ENCODE peak calls at places on chromosomes 6 and 20, in nine cellular contexts. V is suprapubic skin, D is IMR-90, S is adrenal gland, O is uterus, U is testis, G is stomach, B is breast epithelium, Y is spleen. J is an unnamed sample. For H3K36me3, the result is how much of the 10 kb centered on the place peaks cover.

GRCh38 chr6:31352497-31353368 is 4.2 kb downstream of the HLA-B start:
- DNase-seq in V (no peak), D (no peak), S (no peak), O (no peak), U (no peak), G (no peak), B (no peak), Y (no peak), J (no peak)

GRCh38 chr20:21501184-21501583 is 12.7 kb downstream of the NKX2-2 start:
- DNase-seq in V (no peak), D (no peak), S (no peak), O (no peak), U (no peak), G (no peak), B (no peak), Y (no peak), J (no peak)

GRCh38 chr6:14722001-14722567 is 523.8 kb upstream of the JARID2 start:
- DNase-seq in V (no peak), D (no peak), S (no peak), O (no peak), U (no peak), G (no peak), B (no peak), Y (no peak), J (no peak)

GRCh38 chr20:60403105-60403741 is 445.0 kb downstream of the CDH26 start:
- DNase-seq in V (no peak), D (no peak), S (no peak), O (no peak), U (no peak), G (no peak), B (no peak), Y (no peak), J (no peak)

GRCh38 chr6:126267621-126268020 is 72.3 kb upstream of the CENPW start:
- DNase-seq in V (no peak), D (no peak), S (no peak), O (peak), U (no peak), G (no peak), B (no peak), Y (no peak), J (no peak)

GRCh38 chr6:136085370-136086115 is 164.6 kb downstream of the MTFR2 start:
- DNase-seq in V (no peak), D (peak), S (no peak), O (no peak), U (no peak), G (no peak), B (no peak), Y (no peak), J (no peak)

GRCh38 chr6:45420083-45420908 is 42.6 kb upstream of the SUPT3H start:
- DNase-seq in V (no peak), D (peak), S (no peak), O (no peak), U (no peak), G (no peak), B (no peak), Y (peak), J (peak)

GRCh38 chr6:73285674-73286283 is 22.8 kb upstream of the KHDC1 start:
- DNase-seq in V (no peak), D (peak), S (no peak), O (no peak), U (no peak), G (no peak), B (no peak), Y (no peak), J (no peak)

GRCh38 chr6:140434761-140435160 is 1060.3 kb upstream of the CITED2 start:
- DNase-seq in V (no peak), D (peak), S (no peak), O (no peak), U (no peak), G (no peak), B (no peak), Y (no peak), J (no peak)

GRCh38 chr6:32886674-32887383 is 32.8 kb downstream of the PSMB9 start:
- DNase-seq in V (no peak), D (peak), S (peak), O (peak), U (peak), G (no peak), B (no peak), Y (no peak), J (no peak)

DNA sequence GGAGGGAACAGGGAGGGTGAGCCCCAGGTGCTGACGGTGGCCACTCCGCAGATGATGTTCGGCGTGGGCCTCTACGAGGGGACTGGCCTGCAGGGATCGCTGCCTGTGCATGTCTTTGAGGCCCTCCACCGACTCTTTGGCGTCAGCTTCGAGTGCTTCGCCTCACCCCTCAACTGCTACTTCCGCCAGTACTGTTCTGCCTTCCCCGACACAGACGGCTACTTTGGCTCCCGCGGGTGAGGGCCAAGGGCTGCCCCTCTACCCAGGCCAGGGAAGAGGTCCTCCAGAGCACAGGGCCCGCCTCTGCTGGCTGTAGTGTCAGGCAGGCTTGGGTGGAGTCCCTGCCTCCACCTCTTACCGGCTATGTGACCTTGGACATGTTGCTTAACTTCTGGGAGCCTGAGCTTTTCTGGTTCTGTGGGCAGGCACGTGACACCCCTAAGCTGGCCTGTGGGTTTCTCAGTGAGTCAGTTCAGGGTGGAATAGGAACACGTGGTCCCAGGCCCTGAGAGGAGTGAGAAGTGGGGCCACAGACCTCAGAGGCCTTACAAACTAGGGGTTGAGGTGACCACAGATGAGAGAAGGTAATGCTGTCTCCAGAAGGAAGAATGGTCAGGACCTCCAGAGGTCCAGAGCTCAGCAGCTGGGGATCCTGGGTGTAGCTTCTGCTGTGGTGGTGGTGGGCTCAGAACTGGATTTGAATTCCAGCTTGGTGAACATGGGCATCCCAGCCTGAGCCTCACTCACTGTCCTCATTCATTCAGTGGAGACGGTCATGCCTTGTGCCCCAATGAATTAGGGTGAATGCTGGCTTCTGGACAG is 11.9 kb downstream of the PCIF1 start:
- DNase-seq in V (peak), D (no peak), S (peak), O (no peak), U (peak), G (peak), B (no peak), Y (peak), J (peak)
- TF ChIP-seq POLR2A in V (no peak), D (no peak), S (peak), O (no peak), U (no peak), G (no peak), B (no peak), Y (no peak), J (no peak)

GRCh38 chr6:36459483-36459882 is 16.7 kb downstream of the KCTD20 start:
- DNase-seq in V (no peak), D (no peak), S (no peak), O (no peak), U (no peak), G (no peak), B (no peak), Y (no peak), J (no peak)
- H3K36me3 ChIP-seq in V (under half), D (under half), S (under half), O (under half), U (under half), G (under half), B (under half), Y (under half), J (under half)

GRCh38 chr20:35542990-35543389 is 1.1 kb downstream of the ERGIC3 start:
- DNase-seq in V (no peak), D (no peak), S (no peak), O (no peak), U (no peak), G (no peak), B (no peak), Y (no peak), J (no peak)

GRCh38 chr20:35541118-35541782 is 628 bp upstream of the ERGIC3 start:
- DNase-seq in V (no peak), D (no peak), S (no peak), O (no peak), U (no peak), G (no peak), B (no peak), Y (no peak), J (no peak)

GRCh38 chr20:35539756-35540212 is 2.1 kb upstream of the ERGIC3 start:
- DNase-seq in V (no peak), D (no peak), S (no peak), O (no peak), U (peak), G (peak), B (no peak), Y (no peak), J (no peak)

GRCh38 chr20:35544436-35544835 is 2.6 kb downstream of the ERGIC3 start:
- DNase-seq in V (no peak), D (no peak), S (no peak), O (no peak), U (no peak), G (no peak), B (no peak), Y (no peak), J (no peak)

GRCh38 chr20:35541783-35542662 is at the start of gene ERGIC3:
- DNase-seq in V (peak), D (peak), S (peak), O (peak), U (peak), G (peak), B (peak), Y (peak), J (peak)
- TF ChIP-seq POLR2A in V (no peak), D (no peak), S (peak), O (peak), U (no peak), G (no peak), B (peak), Y (no peak), J (no peak)

DNA sequence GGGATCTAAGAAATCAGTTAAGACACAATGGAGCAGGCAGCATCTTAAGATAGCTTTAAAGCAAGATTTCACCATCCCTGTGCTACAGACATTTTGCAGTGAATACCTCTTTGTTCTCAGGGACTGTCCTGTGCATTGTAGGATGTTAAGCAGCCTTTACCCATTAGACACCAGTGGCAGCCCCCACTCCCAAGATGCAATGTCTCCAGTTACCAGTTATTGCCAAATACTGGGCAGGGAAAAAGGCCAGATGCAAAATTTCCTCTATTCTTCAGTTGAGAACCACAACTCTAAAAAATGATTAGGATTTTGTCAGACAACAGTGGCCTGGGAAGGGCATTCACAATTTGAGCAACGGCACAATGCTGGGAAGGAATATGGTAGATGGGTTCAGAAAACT is 6.1 kb downstream of the FBXO5 start:
- DNase-seq in V (no peak), D (no peak), S (no peak), O (no peak), U (no peak), G (no peak), B (no peak), Y (no peak), J (no peak)
- H3K36me3 ChIP-seq in V (under half), D (under half), S (under half), O (under half), U (under half), G (under half), B (under half), Y (under half), J (under half)

J was measured in heart left ventricle.